ENCODE peak calls at places on chromosomes 6 and 20, in eight cellular contexts. L is cardiac fibroblast; V is activated naive CD4-positive, alpha-beta T cell; B is NCI-H2081; J is activated effector memory CD4-positive, alpha-beta T cell treated with Interleukin-2 at 50 U/mL for 16 hours; E is T-helper 9 cell; D is AG04450; N is cardiac septum. U is an unnamed sample.

GRCh38 chr6:46138281-46138680 is 8.5 kb downstream of the ENPP4 start:
- DNase-seq in N (no peak), E (no peak), J (no peak), B (peak), D (no peak), L (no peak), V (no peak), U (no peak)

GRCh38 chr6:112683926-112684325 is 336.8 kb downstream of the RFPL4B start:
- DNase-seq in D (peak), L (peak), E (no peak), V (no peak), N (no peak), J (no peak), B (no peak), U (no peak)

GRCh38 chr6:73180076-73180717 is 45.1 kb downstream of the KHDC1L start:
- DNase-seq in D (no peak), B (no peak), L (peak), E (no peak), N (no peak), V (no peak), J (no peak), U (no peak)

GRCh38 chr20:18138639-18139583 is 1.2 kb downstream of the KAT14 start:
- DNase-seq in V (no peak), N (no peak), L (peak), B (no peak), D (no peak), J (no peak), E (no peak), U (peak)

GRCh38 chr20:17558154-17558940 is 11.5 kb upstream of the DSTN start:
- DNase-seq in J (no peak), V (no peak), N (no peak), L (peak), E (no peak), B (no peak), D (peak), U (peak)

GRCh38 chr6:123415844-123416468 is 220.8 kb downstream of the TRDN start:
- DNase-seq in E (no peak), V (no peak), B (peak), L (peak), N (no peak), D (peak), J (no peak), U (no peak)

GRCh38 chr6:49775043-49775442 is 12.0 kb downstream of the PGK2 start:
- DNase-seq in B (no peak), N (no peak), D (no peak), V (no peak), E (no peak), J (no peak), L (no peak), U (no peak)

GRCh38 chr6:89956182-89956581 is 61.9 kb downstream of the GJA10 start:
- DNase-seq in E (no peak), J (no peak), V (no peak), L (no peak), N (no peak), D (no peak), B (no peak), U (no peak)

GRCh38 chr6:37052027-37052628 is 46.7 kb downstream of the FGD2 start:
- DNase-seq in D (no peak), V (no peak), J (no peak), E (no peak), L (no peak), B (no peak), N (peak), U (no peak)

GRCh38 chr6:50927816-50928215 is 109.1 kb downstream of the TFAP2B start:
- DNase-seq in V (no peak), J (no peak), D (no peak), B (no peak), E (no peak), N (no peak), L (no peak), U (no peak)

U was measured in H1.